ENCODE peak calls at places on chromosomes 4 and X, in eight cellular contexts. M is AG08396; Q is uterus; H is immature natural killer cell; C is colonic mucosa; S is activated CD8-positive, alpha-beta memory T cell treated with anti-CD3 and anti-CD28 coated beads for 48 hours; A is Right ventricle myocardium inferior; E is NCI-H1092 treated with DMSO at 0.1 percent for 48 hours. U is an unnamed sample.

GRCh38 chr4:28776004-28776403 is 1915.4 kb downstream of the STIM2 start:
- DNase-seq in M (no peak), Q (no peak), H (no peak), C (no peak), S (no peak), A (no peak), E (no peak), U (no peak)

GRCh38 chrX:151082077-151082948 is 94.1 kb upstream of the GPR50 start:
- DNase-seq in M (peak), Q (peak), H (peak), C (peak), S (peak), A (peak), E (peak), U (no peak)

GRCh38 chr4:7792616-7793015 is 147.0 kb downstream of the AFAP1 start:
- DNase-seq in M (no peak), Q (no peak), H (no peak), C (no peak), S (no peak), A (no peak), E (no peak), U (no peak)

GRCh38 chr4:167614866-167615265 is 380.6 kb upstream of the SPOCK3 start:
- DNase-seq in M (no peak), Q (no peak), H (no peak), C (no peak), S (no peak), A (no peak), E (no peak), U (no peak)

GRCh38 chr4:73869130-73870055 is at the start of gene CXCL1:
- DNase-seq in M (peak), Q (no peak), H (no peak), C (peak), S (no peak), A (peak), E (peak), U (peak)

GRCh38 chr4:7134737-7135388 is 57.5 kb upstream of the SORCS2 start:
- DNase-seq in M (peak), Q (peak), H (no peak), C (peak), S (no peak), A (peak), E (no peak), U (peak)

GRCh38 chr4:152938237-152938969 is 2.3 kb downstream of the FHDC1 start:
- DNase-seq in M (no peak), Q (no peak), H (no peak), C (peak), S (no peak), A (no peak), E (peak), U (no peak)

GRCh38 chrX:103663921-103664320 is 22.6 kb downstream of the MORF4L2 start:
- DNase-seq in M (no peak), Q (no peak), H (no peak), C (no peak), S (no peak), A (no peak), E (no peak), U (no peak)

GRCh38 chr4:5973486-5974220 is 44.6 kb downstream of the C4orf50 start:
- DNase-seq in M (no peak), Q (no peak), H (no peak), C (no peak), S (no peak), A (no peak), E (no peak), U (peak)

GRCh38 chr4:105196523-105197145 is 50.0 kb downstream of the TET2 start:
- DNase-seq in M (no peak), Q (no peak), H (no peak), C (no peak), S (no peak), A (no peak), E (no peak), U (no peak)

GRCh38 chrX:123923211-123923610 is 38.3 kb upstream of the STAG2 start:
- DNase-seq in M (no peak), Q (no peak), H (no peak), C (no peak), S (no peak), A (no peak), E (no peak), U (no peak)

GRCh38 chr4:118680808-118681207 is 4.4 kb upstream of the METTL14 start:
- DNase-seq in M (no peak), Q (no peak), H (no peak), C (no peak), S (no peak), A (no peak), E (no peak), U (no peak)

GRCh38 chr4:83107636-83108035 is 6.9 kb downstream of the PLAC8 start:
- DNase-seq in M (no peak), Q (no peak), H (peak), C (no peak), S (peak), A (no peak), E (no peak), U (no peak)

GRCh38 chr4:178471994-178472393 is 1029.8 kb upstream of the AGA start:
- DNase-seq in M (no peak), Q (no peak), H (no peak), C (no peak), S (no peak), A (no peak), E (no peak), U (no peak)

GRCh38 chr4:47374477-47374876 is 89.0 kb downstream of the COMMD8 start:
- DNase-seq in M (peak), Q (peak), H (no peak), C (no peak), S (no peak), A (no peak), E (no peak), U (no peak)

GRCh38 chr4:86506591-86506990 is 87.5 kb upstream of the PTPN13 start:
- DNase-seq in M (no peak), Q (no peak), H (no peak), C (no peak), S (no peak), A (no peak), E (no peak), U (no peak)

GRCh38 chr4:151665442-151666127 is 95.2 kb downstream of the GATB start:
- DNase-seq in M (no peak), Q (no peak), H (no peak), C (no peak), S (no peak), A (no peak), E (no peak), U (no peak)

U was measured in chondrocyte.